ENCODE peak calls at places on chromosomes 13 and 19, in five cellular contexts. I is left colon; A is effector CD4-positive, alpha-beta T cell; S is NCI-H2081 treated with DMSO at 0.1 percent for 48 hours; B is activated naive CD4-positive, alpha-beta T cell treated with anti-CD3 and anti-CD28 coated beads for 36 hours. C is an unnamed sample.

GRCh38 chr13:21556051-21556450 is 47.9 kb downstream of the MICU2 start:
- DNase-seq in I (no peak), A (no peak), S (no peak), B (no peak), C (no peak)

GRCh38 chr13:75637101-75637774 is 1.1 kb downstream of the LMO7 start:
- DNase-seq in I (no peak), A (no peak), S (no peak), B (no peak), C (peak; percentile 58)

GRCh38 chr19:14467816-14468215 is 7.3 kb downstream of the PTGER1 start:
- DNase-seq in I (no peak), A (no peak), S (no peak), B (no peak), C (peak; percentile 70)

GRCh38 chr13:29162638-29163037 is 342.5 kb downstream of the MTUS2 start:
- DNase-seq in I (no peak), A (no peak), S (no peak), B (no peak), C (no peak)

GRCh38 chr19:16573296-16573695 is 1.1 kb upstream of the SLC35E1 start:
- DNase-seq in I (no peak), A (no peak), S (no peak), B (no peak), C (no peak)

GRCh38 chr19:35383536-35383935 is 12.7 kb downstream of the GPR42 start:
- DNase-seq in I (no peak), A (no peak), S (no peak), B (no peak), C (no peak)

GRCh38 chr19:22882797-22883196 is 50.7 kb downstream of the ZNF723 start:
- DNase-seq in I (no peak), A (no peak), S (no peak), B (no peak), C (no peak)

GRCh38 chr13:46369506-46370268 is 17.4 kb downstream of the RUBCNL start:
- DNase-seq in I (no peak), A (no peak), S (no peak), B (no peak), C (no peak)

GRCh38 chr13:41456768-41457588 is at the start of gene RGCC:
- DNase-seq in I (peak; percentile 80), A (peak; percentile 95), S (no peak), B (peak; percentile 94), C (peak; percentile 95)

GRCh38 chr13:86684402-86684801 is 885.2 kb upstream of the SLITRK6 start:
- DNase-seq in I (no peak), A (no peak), S (no peak), B (no peak), C (no peak)

GRCh38 chr19:6737873-6738725 is 719 bp upstream of the GPR108 start:
- DNase-seq in I (peak; percentile 96), A (peak; percentile 67), S (no peak), B (peak; percentile 93), C (peak; percentile 76)

GRCh38 chr19:36256853-36257511 is 42.1 kb downstream of the ZNF146 start:
- DNase-seq in I (no peak), A (no peak), S (no peak), B (no peak), C (peak; percentile 20)

GRCh38 chr19:12450817-12451216 is 10.0 kb upstream of the ZNF443 start:
- DNase-seq in I (no peak), A (no peak), S (no peak), B (no peak), C (no peak)

GRCh38 chr19:49588370-49589122 is 2.4 kb upstream of the PRR12 start:
- DNase-seq in I (no peak), A (peak; percentile 35), S (no peak), B (peak; percentile 65), C (peak; percentile 15)

GRCh38 chr19:18905520-18906236 is 9.7 kb upstream of the CERS1 start:
- DNase-seq in I (no peak), A (no peak), S (no peak), B (no peak), C (no peak)

GRCh38 chr19:892243-892996 is 567 bp downstream of the MED16 start:
- DNase-seq in I (no peak), A (no peak), S (no peak), B (peak; percentile 37), C (peak; percentile 94)

GRCh38 chr19:19321143-19321577 is 531 bp downstream of the MAU2 start:
- DNase-seq in I (no peak), A (peak; percentile 14), S (no peak), B (peak; percentile 20), C (peak; percentile 85)

GRCh38 chr19:747432-748273 is 3.3 kb upstream of the MISP start:
- DNase-seq in I (no peak), A (no peak), S (no peak), B (no peak), C (no peak)

GRCh38 chr19:17220207-17220758 is 5.1 kb downstream of the USE1 start:
- DNase-seq in I (peak; percentile 38), A (no peak), S (no peak), B (no peak), C (no peak)

GRCh38 chr19:19418548-19419260 is 13.2 kb downstream of the GATAD2A start:
- DNase-seq in I (no peak), A (no peak), S (no peak), B (no peak), C (no peak)

GRCh38 chr13:106609116-106609515 is 41.2 kb upstream of the ARGLU1 start:
- DNase-seq in I (no peak), A (no peak), S (no peak), B (no peak), C (no peak)

GRCh38 chr19:40908981-40909380 is 26.9 kb upstream of the CYP2A7 start:
- DNase-seq in I (no peak), A (peak; percentile 23), S (no peak), B (peak; percentile 71), C (peak; percentile 45)

GRCh38 chr13:46119883-46120614 is 15.2 kb upstream of the CPB2 start:
- DNase-seq in I (no peak), A (no peak), S (no peak), B (no peak), C (no peak)

GRCh38 chr19:46428278-46429141 is at the start of gene PNMA8C:
- DNase-seq in I (peak; percentile 57), A (no peak), S (no peak), B (peak; percentile 63), C (peak; percentile 92)

GRCh38 chr19:1944088-1944915 is 3.3 kb downstream of the CSNK1G2 start:
- DNase-seq in I (peak; percentile 40), A (no peak), S (no peak), B (no peak), C (peak; percentile 51)

GRCh38 chr19:42311612-42312160 is 1.4 kb upstream of the TMEM145 start:
- DNase-seq in I (no peak), A (no peak), S (no peak), B (no peak), C (peak; percentile 74)

GRCh38 chr19:9039728-9040127 is 29.5 kb upstream of the MUC16 start:
- DNase-seq in I (no peak), A (no peak), S (no peak), B (no peak), C (no peak)

GRCh38 chr19:44585371-44586141 is 27.8 kb upstream of the IGSF23 start:
- DNase-seq in I (no peak), A (no peak), S (no peak), B (no peak), C (no peak)

GRCh38 chr19:54262066-54262465 is 5.0 kb upstream of the LILRB5 start:
- DNase-seq in I (no peak), A (no peak), S (no peak), B (no peak), C (no peak)

GRCh38 chr13:93767917-93768422 is 541.4 kb downstream of the GPC6 start:
- DNase-seq in I (peak; percentile 11), A (no peak), S (no peak), B (no peak), C (no peak)

GRCh38 chr13:27012482-27013197 is 159.0 kb downstream of the USP12 start:
- DNase-seq in I (no peak), A (no peak), S (no peak), B (no peak), C (no peak)

GRCh38 chr13:80690208-80690607 is 349.3 kb upstream of the SPRY2 start:
- DNase-seq in I (no peak), A (no peak), S (no peak), B (no peak), C (no peak)

GRCh38 chr19:1959928-1960589 is 19.1 kb downstream of the CSNK1G2 start:
- DNase-seq in I (no peak), A (no peak), S (no peak), B (no peak), C (no peak)

GRCh38 chr19:46970815-46971214 is 48.8 kb upstream of the NPAS1 start:
- DNase-seq in I (no peak), A (no peak), S (no peak), B (no peak), C (no peak)

GRCh38 chr13:99416411-99417121 is 84.7 kb upstream of the TM9SF2 start:
- DNase-seq in I (no peak), A (no peak), S (no peak), B (no peak), C (peak; percentile 72)